ENCODE peak calls at places on chromosome 14, in ten cellular contexts. One of them, this sample, is unnamed.

GRCh38 chr14:63671987-63672386 is 30.3 kb upstream of the WDR89 start:
- DNase-seq in astrocyte: no peak
- DNase-seq in tibial nerve: no peak
- DNase-seq in RWPE1: no peak
- DNase-seq in lung: no peak
- DNase-seq in dorsolateral prefrontal cortex: no peak
- DNase-seq in right cardiac atrium: no peak
- DNase-seq in HCT116: no peak
- DNase-seq in body of pancreas: no peak
- DNase-seq in DND-41: no peak
- DNase-seq in this sample: no peak

GRCh38 chr14:84404246-84404645 is 1125.7 kb upstream of the FLRT2 start:
- DNase-seq in astrocyte: no peak
- DNase-seq in tibial nerve: no peak
- DNase-seq in RWPE1: no peak
- DNase-seq in lung: no peak
- DNase-seq in dorsolateral prefrontal cortex: no peak
- DNase-seq in right cardiac atrium: no peak
- DNase-seq in HCT116: no peak
- DNase-seq in body of pancreas: no peak
- DNase-seq in DND-41: no peak
- DNase-seq in this sample: no peak

GRCh38 chr14:95498622-95499353 is 17.7 kb downstream of the SYNE3 start:
- DNase-seq in astrocyte: no peak
- DNase-seq in tibial nerve: no peak
- DNase-seq in RWPE1: no peak
- DNase-seq in lung: no peak
- DNase-seq in dorsolateral prefrontal cortex: no peak
- DNase-seq in right cardiac atrium: peak; percentile 72
- DNase-seq in HCT116: no peak
- DNase-seq in body of pancreas: no peak
- DNase-seq in DND-41: no peak
- DNase-seq in this sample: no peak

GRCh38 chr14:69260979-69261605 is 1.1 kb downstream of the GALNT16 start:
- DNase-seq in astrocyte: no peak
- DNase-seq in tibial nerve: no peak
- DNase-seq in RWPE1: peak; percentile 26
- DNase-seq in lung: no peak
- DNase-seq in dorsolateral prefrontal cortex: no peak
- DNase-seq in right cardiac atrium: peak; percentile 76
- DNase-seq in HCT116: no peak
- DNase-seq in body of pancreas: peak; percentile 24
- DNase-seq in DND-41: no peak
- DNase-seq in this sample: no peak

GRCh38 chr14:90400904-90401561 is 4.2 kb downstream of the CALM1 start:
- DNase-seq in astrocyte: no peak
- DNase-seq in tibial nerve: no peak
- DNase-seq in RWPE1: no peak
- DNase-seq in lung: no peak
- DNase-seq in dorsolateral prefrontal cortex: no peak
- DNase-seq in right cardiac atrium: no peak
- DNase-seq in HCT116: no peak
- DNase-seq in body of pancreas: no peak
- DNase-seq in DND-41: no peak
- DNase-seq in this sample: no peak

GRCh38 chr14:100761481-100761880 is 34.8 kb downstream of the DLK1 start:
- DNase-seq in astrocyte: peak; percentile 89
- DNase-seq in tibial nerve: no peak
- DNase-seq in RWPE1: peak; percentile 59
- DNase-seq in lung: no peak
- DNase-seq in dorsolateral prefrontal cortex: no peak
- DNase-seq in right cardiac atrium: no peak
- DNase-seq in HCT116: peak; percentile 40
- DNase-seq in body of pancreas: no peak
- DNase-seq in DND-41: no peak
- DNase-seq in this sample: peak; percentile 72

GRCh38 chr14:83607682-83608081 is 1922.3 kb upstream of the FLRT2 start:
- DNase-seq in astrocyte: no peak
- DNase-seq in tibial nerve: no peak
- DNase-seq in RWPE1: no peak
- DNase-seq in lung: no peak
- DNase-seq in dorsolateral prefrontal cortex: no peak
- DNase-seq in right cardiac atrium: no peak
- DNase-seq in HCT116: no peak
- DNase-seq in body of pancreas: no peak
- DNase-seq in DND-41: no peak
- DNase-seq in this sample: no peak

GRCh38 chr14:62076825-62077660 is 314.8 kb downstream of the SNAPC1 start:
- DNase-seq in astrocyte: no peak
- DNase-seq in tibial nerve: no peak
- DNase-seq in RWPE1: no peak
- DNase-seq in lung: no peak
- DNase-seq in dorsolateral prefrontal cortex: no peak
- DNase-seq in right cardiac atrium: no peak
- DNase-seq in HCT116: no peak
- DNase-seq in body of pancreas: no peak
- DNase-seq in DND-41: no peak
- DNase-seq in this sample: no peak

GRCh38 chr14:95527392-95528002 is 7.4 kb upstream of the GLRX5 start:
- DNase-seq in astrocyte: peak; percentile 69
- DNase-seq in tibial nerve: peak; percentile 91
- DNase-seq in RWPE1: no peak
- DNase-seq in lung: no peak
- DNase-seq in dorsolateral prefrontal cortex: no peak
- DNase-seq in right cardiac atrium: no peak
- DNase-seq in HCT116: no peak
- DNase-seq in body of pancreas: peak; percentile 43
- DNase-seq in DND-41: peak; percentile 40
- DNase-seq in this sample: no peak

GRCh38 chr14:80055226-80055625 is 156.1 kb downstream of the DIO2 start:
- DNase-seq in astrocyte: peak; percentile 18
- DNase-seq in tibial nerve: no peak
- DNase-seq in RWPE1: no peak
- DNase-seq in lung: no peak
- DNase-seq in dorsolateral prefrontal cortex: no peak
- DNase-seq in right cardiac atrium: no peak
- DNase-seq in HCT116: no peak
- DNase-seq in body of pancreas: no peak
- DNase-seq in DND-41: no peak
- DNase-seq in this sample: no peak

GRCh38 chr14:32601908-32602307 is 272.8 kb downstream of the AKAP6 start:
- DNase-seq in astrocyte: peak; percentile 30
- DNase-seq in tibial nerve: no peak
- DNase-seq in RWPE1: no peak
- DNase-seq in lung: no peak
- DNase-seq in dorsolateral prefrontal cortex: no peak
- DNase-seq in right cardiac atrium: no peak
- DNase-seq in HCT116: no peak
- DNase-seq in body of pancreas: no peak
- DNase-seq in DND-41: no peak
- DNase-seq in this sample: no peak

GRCh38 chr14:58793096-58793740 is 155.5 kb downstream of the DACT1 start:
- DNase-seq in astrocyte: no peak
- DNase-seq in tibial nerve: no peak
- DNase-seq in RWPE1: no peak
- DNase-seq in lung: no peak
- DNase-seq in dorsolateral prefrontal cortex: no peak
- DNase-seq in right cardiac atrium: no peak
- DNase-seq in HCT116: no peak
- DNase-seq in body of pancreas: no peak
- DNase-seq in DND-41: no peak
- DNase-seq in this sample: no peak

GRCh38 chr14:39432619-39433451 is 602 bp upstream of the FBXO33 start:
- DNase-seq in astrocyte: peak; percentile 78
- DNase-seq in tibial nerve: peak; percentile 73
- DNase-seq in RWPE1: peak; percentile 84
- DNase-seq in lung: peak; percentile 93
- DNase-seq in dorsolateral prefrontal cortex: peak; percentile 80
- DNase-seq in right cardiac atrium: peak; percentile 97
- DNase-seq in HCT116: peak; percentile 89
- DNase-seq in body of pancreas: peak; percentile 95
- DNase-seq in DND-41: no peak
- DNase-seq in this sample: peak; percentile 36

GRCh38 chr14:69614592-69614991 is 3.2 kb downstream of the SUSD6 start:
- DNase-seq in astrocyte: no peak
- DNase-seq in tibial nerve: peak; percentile 51
- DNase-seq in RWPE1: no peak
- DNase-seq in lung: peak; percentile 56
- DNase-seq in dorsolateral prefrontal cortex: no peak
- DNase-seq in right cardiac atrium: no peak
- DNase-seq in HCT116: no peak
- DNase-seq in body of pancreas: peak; percentile 70
- DNase-seq in DND-41: no peak
- DNase-seq in this sample: no peak

GRCh38 chr14:24817638-24818053 is 183.7 kb upstream of the GZMB start:
- DNase-seq in astrocyte: no peak
- DNase-seq in tibial nerve: no peak
- DNase-seq in RWPE1: no peak
- DNase-seq in lung: no peak
- DNase-seq in dorsolateral prefrontal cortex: no peak
- DNase-seq in right cardiac atrium: no peak
- DNase-seq in HCT116: no peak
- DNase-seq in body of pancreas: no peak
- DNase-seq in DND-41: no peak
- DNase-seq in this sample: no peak

GRCh38 chr14:32809255-32809654 is 129.4 kb upstream of the NPAS3 start:
- DNase-seq in astrocyte: no peak
- DNase-seq in tibial nerve: no peak
- DNase-seq in RWPE1: no peak
- DNase-seq in lung: no peak
- DNase-seq in dorsolateral prefrontal cortex: no peak
- DNase-seq in right cardiac atrium: no peak
- DNase-seq in HCT116: no peak
- DNase-seq in body of pancreas: no peak
- DNase-seq in DND-41: no peak
- DNase-seq in this sample: no peak

GRCh38 chr14:94636744-94637412 is 24.7 kb downstream of the SERPINA3 start:
- DNase-seq in astrocyte: no peak
- DNase-seq in tibial nerve: no peak
- DNase-seq in RWPE1: no peak
- DNase-seq in lung: no peak
- DNase-seq in dorsolateral prefrontal cortex: no peak
- DNase-seq in right cardiac atrium: no peak
- DNase-seq in HCT116: peak; percentile 19
- DNase-seq in body of pancreas: no peak
- DNase-seq in DND-41: no peak
- DNase-seq in this sample: no peak

GRCh38 chr14:47626151-47627035 is 49.0 kb downstream of the MDGA2 start:
- DNase-seq in astrocyte: no peak
- DNase-seq in tibial nerve: no peak
- DNase-seq in RWPE1: no peak
- DNase-seq in lung: no peak
- DNase-seq in dorsolateral prefrontal cortex: no peak
- DNase-seq in right cardiac atrium: peak; percentile 28
- DNase-seq in HCT116: no peak
- DNase-seq in body of pancreas: no peak
- DNase-seq in DND-41: no peak
- DNase-seq in this sample: no peak

GRCh38 chr14:85867450-85867849 is 337.5 kb downstream of the FLRT2 start:
- DNase-seq in astrocyte: no peak
- DNase-seq in tibial nerve: no peak
- DNase-seq in RWPE1: no peak
- DNase-seq in lung: no peak
- DNase-seq in dorsolateral prefrontal cortex: no peak
- DNase-seq in right cardiac atrium: no peak
- DNase-seq in HCT116: no peak
- DNase-seq in body of pancreas: no peak
- DNase-seq in DND-41: no peak
- DNase-seq in this sample: no peak

DNA sequence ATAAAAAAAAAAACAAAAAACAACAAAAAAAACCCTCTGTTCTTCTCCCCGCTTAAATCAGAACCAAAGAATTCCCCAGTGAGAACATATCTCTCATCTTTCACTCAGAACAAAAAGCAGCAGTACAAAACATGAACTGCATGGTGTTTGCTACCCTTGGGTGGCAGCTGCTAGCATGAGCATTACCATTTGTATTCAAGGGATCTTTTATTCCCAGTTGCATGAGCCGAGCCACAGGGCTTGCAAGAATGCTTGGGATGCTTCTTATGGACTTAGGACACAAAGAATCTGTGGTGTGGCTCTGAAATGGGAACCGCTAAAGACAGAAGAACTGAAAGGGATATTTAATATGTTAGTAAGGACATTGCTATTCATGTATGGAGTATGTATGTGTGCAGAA is 190.6 kb downstream of the TMX1 start:
- DNase-seq in astrocyte: peak; percentile 57
- DNase-seq in tibial nerve: no peak
- DNase-seq in RWPE1: no peak
- DNase-seq in lung: no peak
- DNase-seq in dorsolateral prefrontal cortex: no peak
- DNase-seq in right cardiac atrium: peak; percentile 35
- DNase-seq in HCT116: no peak
- DNase-seq in body of pancreas: peak; percentile 22
- DNase-seq in DND-41: no peak
- DNase-seq in this sample: no peak
- H3K27ac ChIP-seq in astrocyte: peak overlapping the region; percentile 9
- H3K27ac ChIP-seq in tibial nerve: peak overlapping the region; percentile 35
- H3K27ac ChIP-seq in RWPE1: no peak overlapping the region
- H3K27ac ChIP-seq in lung: no peak overlapping the region
- H3K27ac ChIP-seq in dorsolateral prefrontal cortex: no peak overlapping the region
- H3K27ac ChIP-seq in right cardiac atrium: no peak overlapping the region
- H3K27ac ChIP-seq in HCT116: no peak overlapping the region
- H3K27ac ChIP-seq in body of pancreas: peak overlapping the region; percentile 54
- H3K27ac ChIP-seq in DND-41: no peak overlapping the region
- H3K27ac ChIP-seq in this sample: no peak overlapping the region

GRCh38 chr14:106417224-106418049 is 891.1 kb downstream of the TMEM121 start:
- DNase-seq in astrocyte: no peak
- DNase-seq in tibial nerve: peak; percentile 11
- DNase-seq in RWPE1: no peak
- DNase-seq in lung: peak; percentile 48
- DNase-seq in dorsolateral prefrontal cortex: no peak
- DNase-seq in right cardiac atrium: peak; percentile 79
- DNase-seq in HCT116: peak; percentile 3
- DNase-seq in body of pancreas: peak; percentile 40
- DNase-seq in DND-41: peak; percentile 85
- DNase-seq in this sample: no peak
- H3K27ac ChIP-seq in astrocyte: no peak overlapping the region
- H3K27ac ChIP-seq in tibial nerve: no peak overlapping the region
- H3K27ac ChIP-seq in RWPE1: no peak overlapping the region
- H3K27ac ChIP-seq in lung: no peak overlapping the region
- H3K27ac ChIP-seq in dorsolateral prefrontal cortex: no peak overlapping the region
- H3K27ac ChIP-seq in right cardiac atrium: no peak overlapping the region
- H3K27ac ChIP-seq in HCT116: no peak overlapping the region
- H3K27ac ChIP-seq in body of pancreas: no peak overlapping the region
- H3K27ac ChIP-seq in DND-41: peak overlapping the region; percentile 49
- H3K27ac ChIP-seq in this sample: no peak overlapping the region

GRCh38 chr14:38256358-38256840 is 506 bp upstream of the CLEC14A start:
- DNase-seq in astrocyte: no peak
- DNase-seq in tibial nerve: peak; percentile 21
- DNase-seq in RWPE1: no peak
- DNase-seq in lung: no peak
- DNase-seq in dorsolateral prefrontal cortex: no peak
- DNase-seq in right cardiac atrium: no peak
- DNase-seq in HCT116: no peak
- DNase-seq in body of pancreas: peak; percentile 13
- DNase-seq in DND-41: no peak
- DNase-seq in this sample: no peak
- H3K27ac ChIP-seq in astrocyte: no peak overlapping the region
- H3K27ac ChIP-seq in tibial nerve: no peak overlapping the region
- H3K27ac ChIP-seq in RWPE1: no peak overlapping the region
- H3K27ac ChIP-seq in lung: peak overlapping the region; percentile 93
- H3K27ac ChIP-seq in dorsolateral prefrontal cortex: no peak overlapping the region
- H3K27ac ChIP-seq in right cardiac atrium: peak overlapping the region; percentile 8
- H3K27ac ChIP-seq in HCT116: no peak overlapping the region
- H3K27ac ChIP-seq in body of pancreas: no peak overlapping the region
- H3K27ac ChIP-seq in DND-41: no peak overlapping the region
- H3K27ac ChIP-seq in this sample: no peak overlapping the region

GRCh38 chr14:55605793-55606192 is 25.8 kb downstream of the KTN1 start:
- DNase-seq in astrocyte: peak; percentile 49
- DNase-seq in tibial nerve: no peak
- DNase-seq in RWPE1: no peak
- DNase-seq in lung: no peak
- DNase-seq in dorsolateral prefrontal cortex: no peak
- DNase-seq in right cardiac atrium: no peak
- DNase-seq in HCT116: no peak
- DNase-seq in body of pancreas: no peak
- DNase-seq in DND-41: no peak
- DNase-seq in this sample: no peak
- H3K27ac ChIP-seq in astrocyte: no peak overlapping the region
- H3K27ac ChIP-seq in tibial nerve: no peak overlapping the region
- H3K27ac ChIP-seq in RWPE1: no peak overlapping the region
- H3K27ac ChIP-seq in lung: no peak overlapping the region
- H3K27ac ChIP-seq in dorsolateral prefrontal cortex: no peak overlapping the region
- H3K27ac ChIP-seq in right cardiac atrium: no peak overlapping the region
- H3K27ac ChIP-seq in HCT116: peak overlapping the region; percentile 14
- H3K27ac ChIP-seq in body of pancreas: no peak overlapping the region
- H3K27ac ChIP-seq in DND-41: no peak overlapping the region
- H3K27ac ChIP-seq in this sample: peak overlapping the region; percentile 10